ENCODE peak calls at places on chromosomes 2 and 18, in five cellular contexts. T is A172, R is DMS 273 treated with DMSO at 0.1 percent for 48 hours, N is A549, D is posterior cingulate gyrus. I is an unnamed sample.
A peak's percentile ranks its signal among the peaks of the same experiment; 100 is the strongest.

GRCh38 chr18:61922435-61922834 is 29.6 kb upstream of the RNF152 start:
- DNase-seq in N (no peak), T (no peak), R (no peak), D (no peak), I (no peak)

GRCh38 chr2:179622635-179623034 is 238.8 kb downstream of the ZNF385B start:
- DNase-seq in D (no peak), T (no peak), N (no peak), R (no peak), I (no peak)

GRCh38 chr2:204468689-204469429 is 76.4 kb upstream of the PARD3B start:
- DNase-seq in R (no peak), D (no peak), N (no peak), T (no peak), I (no peak)

GRCh38 chr2:201680743-201681142 is 17.7 kb downstream of the MPP4 start:
- DNase-seq in N (peak; percentile 48), D (no peak), R (no peak), T (no peak), I (peak; percentile 4)

GRCh38 chr2:112031916-112032582 is 23.0 kb upstream of the TMEM87B start:
- DNase-seq in N (no peak), D (no peak), T (no peak), R (peak; percentile 79), I (no peak)

GRCh38 chr2:105324732-105325131 is 4.8 kb downstream of the TGFBRAP1 start:
- DNase-seq in N (no peak), R (no peak), D (no peak), T (peak; percentile 85), I (no peak)

GRCh38 chr2:54422072-54422581 is 34.0 kb upstream of the SPTBN1 start:
- DNase-seq in R (no peak), N (no peak), T (no peak), D (no peak), I (no peak)

GRCh38 chr2:38432827-38433606 is 55.9 kb upstream of the ATL2 start:
- DNase-seq in R (no peak), D (no peak), N (no peak), T (no peak), I (no peak)

GRCh38 chr2:24857741-24858140 is 62.3 kb downstream of the ADCY3 start:
- DNase-seq in R (no peak), T (no peak), N (no peak), D (no peak), I (no peak)

GRCh38 chr18:22493255-22493654 is 75.5 kb upstream of the CTAGE1 start:
- DNase-seq in T (no peak), N (no peak), D (no peak), R (no peak), I (no peak)

GRCh38 chr2:172550419-172550818 is 5.5 kb upstream of the PDK1 start:
- DNase-seq in D (no peak), R (no peak), N (no peak), T (no peak), I (no peak)

GRCh38 chr2:67733517-67733916 is 329.3 kb downstream of the C1D start:
- DNase-seq in N (peak; percentile 30), T (peak; percentile 69), R (no peak), D (peak; percentile 10), I (peak; percentile 12)

GRCh38 chr2:121689356-121689755 is 40.1 kb upstream of the CLASP1 start:
- DNase-seq in N (peak; percentile 57), R (peak; percentile 20), D (no peak), T (no peak), I (peak; percentile 18)

GRCh38 chr18:50638623-50639398 is 78.9 kb downstream of the MAPK4 start:
- DNase-seq in N (no peak), D (no peak), T (no peak), R (no peak), I (no peak)

GRCh38 chr2:38788306-38788705 is 10.3 kb downstream of the GEMIN6 start:
- DNase-seq in D (no peak), R (no peak), T (no peak), N (no peak), I (no peak)

GRCh38 chr18:22230403-22231042 is 61.1 kb downstream of the GATA6 start:
- DNase-seq in D (no peak), N (peak; percentile 65), T (peak; percentile 75), R (no peak), I (no peak)

GRCh38 chr2:170823800-170824153 is 7.1 kb downstream of the GAD1 start:
- DNase-seq in D (no peak), T (no peak), R (no peak), N (no peak), I (no peak)

GRCh38 chr2:128775401-128776285 is 457.0 kb upstream of the HS6ST1 start:
- DNase-seq in N (no peak), R (no peak), D (no peak), T (no peak), I (no peak)

GRCh38 chr2:98607741-98608117 is 583 bp downstream of the COA5 start:
- DNase-seq in T (no peak), D (no peak), R (no peak), N (no peak), I (no peak)

GRCh38 chr2:79294994-79295393 is 135.4 kb upstream of the REG3A start:
- DNase-seq in R (no peak), T (no peak), N (no peak), D (no peak), I (no peak)

GRCh38 chr2:217469203-217469810 is 533.5 kb downstream of the TNS1 start:
- DNase-seq in R (no peak), T (no peak), D (no peak), N (no peak), I (no peak)

GRCh38 chr2:78546843-78547242 is 478.7 kb upstream of the REG3G start:
- DNase-seq in N (no peak), T (peak; percentile 21), R (no peak), D (no peak), I (no peak)

GRCh38 chr2:2542966-2543555 is 212.0 kb upstream of the MYT1L start:
- DNase-seq in T (no peak), N (no peak), D (no peak), R (no peak), I (no peak)

GRCh38 chr2:20071397-20072383 is 20.3 kb upstream of the LAPTM4A start:
- DNase-seq in T (peak; percentile 54), D (no peak), N (peak; percentile 84), R (peak; percentile 90), I (peak; percentile 63)

GRCh38 chr2:17148298-17149228 is 369.7 kb downstream of the RAD51AP2 start:
- DNase-seq in D (peak; percentile 11), T (peak; percentile 50), N (peak; percentile 17), R (no peak), I (peak; percentile 39)

GRCh38 chr2:120511546-120512320 is 165.8 kb downstream of the INHBB start:
- DNase-seq in N (no peak), D (peak; percentile 43), R (no peak), T (no peak), I (no peak)

I was measured in NCI-H446.